ENCODE peak calls at places on chromosomes 4 and X, in four cellular contexts. One of them, this sample, is unnamed.

GRCh38 chr4:155509619-155510018 is 132.9 kb upstream of the MAP9 start:
- DNase-seq in WERI-Rb-1: no peak
- DNase-seq in GM10248: no peak
- DNase-seq in omental fat pad: no peak
- DNase-seq in this sample: no peak

GRCh38 chr4:101678180-101678579 is 112.3 kb upstream of the BANK1 start:
- DNase-seq in WERI-Rb-1: no peak
- DNase-seq in GM10248: no peak
- DNase-seq in omental fat pad: no peak
- DNase-seq in this sample: no peak

GRCh38 chr4:1759170-1759817 is 33.8 kb upstream of the FGFR3 start:
- DNase-seq in WERI-Rb-1: peak; percentile 86
- DNase-seq in GM10248: no peak
- DNase-seq in omental fat pad: no peak
- DNase-seq in this sample: no peak

GRCh38 chr4:1381944-1382541 is 24.2 kb downstream of the NKX1-1 start:
- DNase-seq in WERI-Rb-1: peak; percentile 23
- DNase-seq in GM10248: no peak
- DNase-seq in omental fat pad: no peak
- DNase-seq in this sample: peak; percentile 52

GRCh38 chrX:38694394-38694793 is 106.9 kb upstream of the MID1IP1 start:
- DNase-seq in WERI-Rb-1: no peak
- DNase-seq in GM10248: no peak
- DNase-seq in omental fat pad: no peak
- DNase-seq in this sample: no peak

GRCh38 chr4:25654971-25655963 is at the start of gene SLC34A2:
- DNase-seq in WERI-Rb-1: no peak
- DNase-seq in GM10248: no peak
- DNase-seq in omental fat pad: no peak
- DNase-seq in this sample: peak; percentile 30

GRCh38 chr4:152360045-152360410 is 175.9 kb downstream of the FBXW7 start:
- DNase-seq in WERI-Rb-1: no peak
- DNase-seq in GM10248: peak; percentile 16
- DNase-seq in omental fat pad: no peak
- DNase-seq in this sample: no peak

GRCh38 chr4:151540728-151541437 is 131.9 kb downstream of the FHIP1A start:
- DNase-seq in WERI-Rb-1: no peak
- DNase-seq in GM10248: no peak
- DNase-seq in omental fat pad: no peak
- DNase-seq in this sample: no peak

GRCh38 chr4:123093247-123093646 is 170.8 kb upstream of the NUDT6 start:
- DNase-seq in WERI-Rb-1: no peak
- DNase-seq in GM10248: no peak
- DNase-seq in omental fat pad: no peak
- DNase-seq in this sample: no peak
- TF ChIP-seq CTCF in WERI-Rb-1: peak; percentile 28
- TF ChIP-seq CTCF in GM10248: no peak
- TF ChIP-seq CTCF in omental fat pad: no peak
- TF ChIP-seq CTCF in this sample: no peak

DNA sequence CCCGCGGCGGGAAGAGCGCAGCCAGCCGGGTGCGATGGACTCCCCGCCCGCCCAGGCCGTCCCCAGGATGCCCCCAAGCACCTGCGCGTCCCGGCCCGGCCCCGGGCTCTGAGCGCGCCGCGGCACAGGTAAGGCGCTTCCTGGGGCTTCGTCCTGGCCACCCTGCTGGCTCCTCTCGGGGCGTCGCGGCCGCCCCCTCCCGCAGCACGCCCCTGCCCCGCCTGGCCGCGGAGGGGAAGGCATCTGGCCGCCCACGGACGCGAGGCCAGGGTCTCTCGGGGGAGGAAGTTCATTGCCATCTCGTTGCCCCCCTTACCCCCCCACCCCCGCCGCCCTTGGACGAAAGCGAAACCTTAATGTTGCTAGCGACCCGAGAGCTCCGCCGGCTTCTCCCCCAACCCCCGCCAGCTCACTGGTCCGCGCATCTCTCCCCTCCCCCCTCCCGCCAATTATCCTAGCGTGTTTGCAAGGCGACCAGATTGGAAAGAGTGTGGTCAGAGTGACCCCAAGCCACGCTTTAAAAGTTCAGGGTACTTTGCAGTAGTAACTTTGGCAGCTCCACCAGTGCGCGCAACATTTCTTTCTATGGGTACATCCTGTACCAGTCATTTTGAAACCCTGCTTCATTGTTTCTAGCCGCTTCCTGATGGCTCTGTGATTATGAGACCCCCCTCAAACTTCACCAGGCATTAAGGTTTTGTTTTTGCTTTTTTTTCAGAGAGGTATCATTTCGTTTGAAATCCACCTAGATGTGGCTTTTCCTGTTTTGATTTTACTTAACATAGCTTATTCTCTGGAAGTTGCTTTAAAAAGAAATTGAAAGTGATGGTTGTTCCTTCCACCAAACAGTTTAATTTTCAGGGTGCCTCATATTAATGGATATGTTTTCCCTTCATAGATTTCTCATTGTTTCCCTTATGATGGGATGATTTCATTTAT is 606 bp downstream of the TBC1D1 start:
- DNase-seq in WERI-Rb-1: peak; percentile 42
- DNase-seq in GM10248: peak; percentile 75
- DNase-seq in omental fat pad: no peak
- DNase-seq in this sample: no peak
- TF ChIP-seq CTCF in WERI-Rb-1: peak; percentile 23
- TF ChIP-seq CTCF in GM10248: peak; percentile 9
- TF ChIP-seq CTCF in omental fat pad: no peak
- TF ChIP-seq CTCF in this sample: no peak

GRCh38 chr4:54233128-54233696 is 4.1 kb downstream of the PDGFRA start:
- DNase-seq in WERI-Rb-1: peak; percentile 76
- DNase-seq in GM10248: peak; percentile 85
- DNase-seq in omental fat pad: peak; percentile 57
- DNase-seq in this sample: peak; percentile 97
- TF ChIP-seq CTCF in WERI-Rb-1: peak; percentile 85
- TF ChIP-seq CTCF in GM10248: peak; percentile 87
- TF ChIP-seq CTCF in omental fat pad: peak; percentile 68
- TF ChIP-seq CTCF in this sample: peak; percentile 82

GRCh38 chr4:73919691-73920090 is 50.5 kb downstream of the CXCL1 start:
- DNase-seq in WERI-Rb-1: no peak
- DNase-seq in GM10248: no peak
- DNase-seq in omental fat pad: no peak
- DNase-seq in this sample: no peak

GRCh38 chr4:73922317-73922716 is 53.1 kb downstream of the CXCL1 start:
- DNase-seq in WERI-Rb-1: no peak
- DNase-seq in GM10248: no peak
- DNase-seq in omental fat pad: no peak
- DNase-seq in this sample: no peak

GRCh38 chr4:73918058-73918457 is 48.9 kb downstream of the CXCL1 start:
- DNase-seq in WERI-Rb-1: no peak
- DNase-seq in GM10248: no peak
- DNase-seq in omental fat pad: no peak
- DNase-seq in this sample: no peak

GRCh38 chr4:73923631-73923937 is 54.4 kb downstream of the CXCL1 start:
- DNase-seq in WERI-Rb-1: no peak
- DNase-seq in GM10248: no peak
- DNase-seq in omental fat pad: no peak
- DNase-seq in this sample: no peak

GRCh38 chr4:73922766-73923630 is 53.8 kb downstream of the CXCL1 start:
- DNase-seq in WERI-Rb-1: no peak
- DNase-seq in GM10248: no peak
- DNase-seq in omental fat pad: no peak
- DNase-seq in this sample: no peak
- TF ChIP-seq CTCF in WERI-Rb-1: no peak
- TF ChIP-seq CTCF in GM10248: no peak
- TF ChIP-seq CTCF in omental fat pad: no peak
- TF ChIP-seq CTCF in this sample: no peak